ENCODE peak calls at places on chromosomes 2 and 18, in seven cellular contexts. U is sigmoid colon, T is NCI-H2107, E is GM23338, D is tibial artery, M is Right ventricle myocardium superior, B is neuronal stem cell. I is an unnamed sample.

GRCh38 chr2:240995041-240995960 is 3.1 kb upstream of the SNED1 start:
- DNase-seq in U (peak; percentile 61), T (no peak), E (no peak), D (no peak), M (no peak), B (no peak), I (peak; percentile 22)

GRCh38 chr18:34857310-34857709 is 147.2 kb downstream of the DTNA start:
- DNase-seq in U (no peak), T (no peak), E (no peak), D (no peak), M (no peak), B (no peak), I (no peak)

GRCh38 chr2:177317443-177317842 is 52.9 kb upstream of the NFE2L2 start:
- DNase-seq in U (no peak), T (no peak), E (no peak), D (no peak), M (no peak), B (no peak), I (no peak)

GRCh38 chr18:79706658-79707057 is 27.1 kb downstream of the CTDP1 start:
- DNase-seq in U (no peak), T (no peak), E (no peak), D (no peak), M (peak; percentile 15), B (no peak), I (no peak)

GRCh38 chr2:226902041-226902972 is 66.5 kb downstream of the RHBDD1 start:
- DNase-seq in U (no peak), T (no peak), E (no peak), D (no peak), M (no peak), B (no peak), I (no peak)

GRCh38 chr2:121038831-121039230 is 246.2 kb downstream of the TFCP2L1 start:
- DNase-seq in U (no peak), T (peak; percentile 30), E (no peak), D (no peak), M (no peak), B (no peak), I (no peak)

GRCh38 chr18:43950062-43950461 is 672.8 kb upstream of the SYT4 start:
- DNase-seq in U (no peak), T (no peak), E (no peak), D (no peak), M (no peak), B (no peak), I (no peak)

GRCh38 chr2:39516347-39517101 is 79.4 kb upstream of the MAP4K3 start:
- DNase-seq in U (peak; percentile 92), T (no peak), E (peak; percentile 82), D (no peak), M (peak; percentile 63), B (no peak), I (peak; percentile 50)

GRCh38 chr2:108933691-108934117 is 55.3 kb downstream of the EDAR start:
- DNase-seq in U (no peak), T (no peak), E (no peak), D (no peak), M (peak; percentile 69), B (no peak), I (no peak)

GRCh38 chr2:231605607-231606091 is 13.0 kb downstream of the TEX44 start:
- DNase-seq in U (peak; percentile 76), T (no peak), E (no peak), D (no peak), M (peak; percentile 61), B (no peak), I (no peak)

GRCh38 chr2:7825591-7826312 is 856.1 kb upstream of the ID2 start:
- DNase-seq in U (no peak), T (no peak), E (no peak), D (no peak), M (no peak), B (no peak), I (no peak)

GRCh38 chr2:100677611-100678185 is 114.9 kb downstream of the PDCL3 start:
- DNase-seq in U (no peak), T (no peak), E (no peak), D (no peak), M (no peak), B (no peak), I (no peak)